ENCODE peak calls at places on chromosomes 1 and 21, in four cellular contexts. Y is H9, D is testis, Z is IMR-90. A is an unnamed sample.

GRCh38 chr1:230215049-230215448 is 148.0 kb downstream of the GALNT2 start:
- DNase-seq in Z (peak; percentile 64), Y (peak; percentile 45), D (peak; percentile 75), A (no peak)

GRCh38 chr1:39902121-39902807 is 547 bp upstream of the MYCL start:
- DNase-seq in Z (peak; percentile 26), D (peak; percentile 78), Y (peak; percentile 89), A (peak; percentile 86)

GRCh38 chr1:59154406-59154805 is 142.5 kb upstream of the FGGY start:
- DNase-seq in Y (no peak), D (no peak), Z (no peak), A (no peak)

GRCh38 chr21:30605968-30606367 is 5.1 kb downstream of the KRTAP22-1 start:
- DNase-seq in Z (no peak), Y (peak; percentile 56), D (no peak), A (no peak)

GRCh38 chr1:47848985-47849610 is 148.1 kb downstream of the TRABD2B start:
- DNase-seq in D (no peak), Y (no peak), Z (no peak), A (no peak)

GRCh38 chr1:207058878-207059867 is 6.1 kb downstream of the PFKFB2 start:
- DNase-seq in Z (no peak), D (no peak), Y (peak; percentile 33), A (no peak)

GRCh38 chr1:31102501-31102950 is 37.0 kb upstream of the PUM1 start:
- DNase-seq in Y (no peak), Z (peak; percentile 69), D (no peak), A (peak; percentile 79)

GRCh38 chr1:87305762-87306161 is 22.9 kb upstream of the LMO4 start:
- DNase-seq in Y (no peak), D (no peak), Z (no peak), A (no peak)

GRCh38 chr1:73770109-73770905 is 427.7 kb downstream of the LRRIQ3 start:
- DNase-seq in Z (no peak), D (no peak), Y (no peak), A (no peak)

GRCh38 chr21:45379901-45380330 is 25.0 kb upstream of the COL18A1 start:
- DNase-seq in Z (no peak), Y (no peak), D (no peak), A (no peak)

GRCh38 chr1:20660363-20661234 is 570 bp downstream of the DDOST start:
- DNase-seq in D (no peak), Y (no peak), Z (no peak), A (peak; percentile 17)

GRCh38 chr1:68495532-68495931 is 1.4 kb downstream of the DEPDC1 start:
- DNase-seq in Z (no peak), D (no peak), Y (no peak), A (no peak)

GRCh38 chr1:100794719-100795645 is 75.4 kb downstream of the VCAM1 start:
- DNase-seq in D (no peak), Z (peak; percentile 90), Y (no peak), A (no peak)

GRCh38 chr1:202600432-202601041 is 109.7 kb downstream of the SYT2 start:
- DNase-seq in Y (no peak), D (no peak), Z (no peak), A (no peak)

GRCh38 chr1:89274431-89274857 is 1.8 kb upstream of the GBP5 start:
- DNase-seq in D (no peak), Z (peak; percentile 8), Y (no peak), A (peak; percentile 42)

GRCh38 chr1:150165622-150166612 is 16.2 kb downstream of the PLEKHO1 start:
- DNase-seq in D (peak; percentile 54), Y (peak; percentile 78), Z (peak; percentile 55), A (peak; percentile 24)

GRCh38 chr21:17782051-17782450 is 37.1 kb downstream of the C21orf91 start:
- DNase-seq in Y (no peak), Z (no peak), D (no peak), A (no peak)

GRCh38 chr1:201476670-201477344 is 7.8 kb upstream of the PHLDA3 start:
- DNase-seq in D (no peak), Z (no peak), Y (no peak), A (peak; percentile 93)

GRCh38 chr1:24341260-24341659 is 22.1 kb downstream of the GRHL3 start:
- DNase-seq in D (no peak), Y (peak; percentile 50), Z (no peak), A (no peak)

GRCh38 chr1:216458807-216459206 is 35.6 kb upstream of the USH2A start:
- DNase-seq in Y (no peak), Z (no peak), D (no peak), A (no peak)

GRCh38 chr1:21341022-21341421 is 50.8 kb upstream of the ECE1 start:
- DNase-seq in Y (no peak), Z (no peak), D (no peak), A (no peak)

GRCh38 chr1:231750818-231751623 is 124.4 kb downstream of the DISC1 start:
- DNase-seq in Z (no peak), D (no peak), Y (no peak), A (no peak)

GRCh38 chr1:243346016-243346415 is 90.2 kb downstream of the SDCCAG8 start:
- DNase-seq in D (no peak), Z (no peak), Y (no peak), A (no peak)

GRCh38 chr1:11176081-11176706 is 13.0 kb upstream of the ANGPTL7 start:
- DNase-seq in D (no peak), Z (peak; percentile 33), Y (no peak), A (no peak)

DNA sequence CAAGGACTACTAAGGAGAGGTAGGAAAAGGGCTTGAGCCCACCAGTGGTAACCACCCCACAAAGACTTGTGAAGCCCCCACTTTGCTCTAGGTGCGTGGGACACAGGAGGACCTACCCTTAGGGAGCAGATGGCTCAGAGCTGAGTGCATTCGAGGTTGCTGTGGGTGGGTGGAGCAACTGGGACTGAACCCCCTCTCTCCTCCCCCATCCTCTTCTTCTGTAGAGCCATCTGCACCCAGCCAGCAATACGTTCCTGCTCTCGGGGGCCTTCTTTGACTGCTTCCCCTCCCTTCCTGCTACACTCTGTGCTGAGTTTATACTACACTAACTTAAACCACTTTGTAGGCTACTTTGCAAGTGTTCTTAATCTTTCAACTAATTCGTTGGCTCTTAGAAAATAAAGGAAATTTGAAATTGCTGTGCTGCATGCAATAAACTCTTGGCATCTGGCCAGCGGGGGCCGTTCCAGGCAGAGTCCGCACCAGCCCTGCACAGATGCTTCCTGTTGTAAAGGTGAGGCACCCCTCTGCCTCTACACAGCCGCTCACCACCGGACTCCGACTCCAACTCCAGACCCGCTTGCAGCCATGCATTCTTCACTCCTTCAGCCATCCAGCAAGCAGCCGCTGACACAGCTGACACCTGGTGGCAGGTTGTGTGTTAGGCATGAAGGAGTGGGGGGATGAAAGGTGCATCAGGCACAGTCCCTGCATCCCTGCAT is 57.2 kb downstream of the GLIS1 start:
- DNase-seq in D (peak; percentile 28), Y (peak; percentile 89), Z (peak; percentile 24), A (peak; percentile 70)
- TF ChIP-seq CTCF in D (peak; percentile 19), Y (peak; percentile 80), Z (peak; percentile 27), A (peak; percentile 40)

GRCh38 chr1:170669036-170669435 is 5.1 kb downstream of the PRRX1 start:
- DNase-seq in D (no peak), Z (no peak), Y (no peak), A (no peak)
- H3K27ac ChIP-seq in D (no peak overlapping the region), Z (peak overlapping the region; percentile 30), Y (no peak overlapping the region), A (no peak overlapping the region)

DNA sequence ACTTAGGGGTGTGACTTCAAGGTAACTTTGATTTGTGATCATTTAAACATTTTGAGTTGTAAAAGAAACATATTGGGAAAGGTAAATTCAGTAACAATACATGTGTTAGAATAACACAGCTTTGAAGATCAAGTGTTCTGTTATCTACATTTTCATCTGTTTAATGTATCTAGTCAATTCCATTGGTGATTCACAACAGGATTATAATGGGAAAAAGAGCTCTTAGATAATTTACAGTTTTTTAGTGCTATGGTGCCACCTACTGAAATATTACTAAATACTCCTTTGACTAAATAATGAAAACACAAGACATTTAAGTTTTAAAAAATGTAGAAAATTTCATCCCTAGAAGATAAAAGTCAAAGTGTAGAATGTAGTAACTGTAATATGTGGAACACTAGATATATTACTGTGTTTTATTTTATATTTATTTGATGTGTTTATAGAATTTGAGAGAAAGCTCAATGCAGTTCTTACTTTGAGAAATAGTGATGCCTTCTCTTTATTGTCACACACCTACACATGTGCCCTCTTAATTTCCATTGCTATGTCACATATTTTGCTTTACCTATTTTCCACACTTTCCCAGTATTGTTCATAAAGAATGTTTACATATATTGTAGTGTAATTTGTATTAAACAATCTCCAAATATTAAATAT is 47.4 kb downstream of the PTPRC start:
- DNase-seq in Y (no peak), D (no peak), Z (peak; percentile 64), A (peak; percentile 49)
- TF ChIP-seq CTCF in Y (peak; percentile 59), D (no peak), Z (peak; percentile 65), A (peak; percentile 49)

GRCh38 chr1:57411262-57411661 is 12.6 kb downstream of the DAB1 start:
- DNase-seq in D (no peak), Z (peak; percentile 31), Y (no peak), A (peak; percentile 33)
- H3K27ac ChIP-seq in D (no peak overlapping the region), Z (no peak overlapping the region), Y (no peak overlapping the region), A (no peak overlapping the region)

GRCh38 chr1:156928043-156928602 is 7.7 kb downstream of the LRRC71 start:
- DNase-seq in Z (no peak), Y (no peak), D (no peak), A (no peak)
- TF ChIP-seq CTCF in Z (no peak), Y (peak; percentile 6), D (no peak), A (peak; percentile 43)

GRCh38 chr1:228228601-228229074 is 20.8 kb downstream of the OBSCN start:
- DNase-seq in D (no peak), Z (peak; percentile 98), Y (no peak), A (peak; percentile 78)
- H3K27ac ChIP-seq in D (no peak overlapping the region), Z (peak overlapping the region; percentile 99), Y (no peak overlapping the region), A (peak overlapping the region; percentile 98)

GRCh38 chr1:151708891-151709290 is 7.7 kb downstream of the CELF3 start:
- DNase-seq in D (no peak), Y (no peak), Z (no peak), A (no peak)

GRCh38 chr1:151713044-151713443 is 3.6 kb downstream of the CELF3 start:
- DNase-seq in Y (no peak), D (no peak), Z (no peak), A (no peak)

GRCh38 chr1:151710187-151710586 is 6.4 kb downstream of the CELF3 start:
- DNase-seq in Y (peak; percentile 63), D (peak; percentile 74), Z (peak; percentile 55), A (no peak)

GRCh38 chr1:151711940-151712339 is 4.7 kb downstream of the CELF3 start:
- DNase-seq in Z (no peak), D (no peak), Y (no peak), A (no peak)

DNA sequence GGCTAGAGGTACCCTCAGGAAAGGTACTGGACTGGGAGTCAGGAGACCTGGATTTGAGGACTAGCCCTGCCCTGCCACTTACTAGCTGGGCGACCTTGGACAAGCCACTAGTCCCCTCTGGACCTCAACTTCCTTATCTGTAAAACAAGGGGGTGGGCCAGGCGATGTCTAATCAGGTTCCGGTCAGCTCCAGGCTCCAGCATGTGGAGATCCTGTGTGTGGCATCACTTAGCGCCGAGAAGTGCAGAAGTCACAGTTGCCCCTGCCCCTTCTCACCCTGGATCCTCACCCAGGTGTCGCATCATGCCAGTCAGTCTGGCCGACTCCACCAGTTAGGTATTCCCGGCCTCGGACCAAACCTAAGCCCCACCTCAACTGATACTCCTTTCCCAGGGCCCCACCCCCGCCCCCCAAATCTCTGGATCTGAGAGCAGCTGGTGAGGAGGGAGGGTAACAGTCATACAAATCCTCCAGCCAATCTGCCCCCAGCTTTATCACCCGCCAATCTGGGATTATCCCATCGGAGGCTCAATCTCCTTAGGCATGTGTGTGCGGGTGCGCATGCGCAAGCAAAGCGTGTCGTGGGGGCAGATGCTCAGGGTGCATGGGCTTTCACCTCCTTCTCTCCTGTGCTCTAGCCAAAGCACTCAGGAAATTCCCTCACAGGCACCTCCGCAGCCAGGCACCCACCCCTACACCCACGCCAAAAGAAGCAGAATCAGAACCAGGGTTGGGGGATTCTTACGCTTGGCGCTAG is 5.4 kb downstream of the CELF3 start:
- DNase-seq in Y (no peak), Z (no peak), D (no peak), A (no peak)
- TF ChIP-seq CTCF in Y (no peak), Z (no peak), D (no peak), A (no peak)

A was measured in RWPE1.